ENCODE peak calls at places on chromosome 14, in seven cellular contexts. N, S, G, P, I, X and Y are unnamed samples. For H3K4me1, the result is how much of the 10 kb centered on the place peaks cover.

GRCh38 chr14:75753696-75754095 is 92.7 kb downstream of the TTLL5 start:
- DNase-seq in N (no peak), S (no peak), G (no peak), P (no peak), I (no peak), X (no peak), Y (no peak)

GRCh38 chr14:49892301-49892635 is 614 bp upstream of the ARF6 start:
- DNase-seq in N (no peak), S (peak), G (peak), P (no peak), I (peak), X (peak), Y (no peak)

GRCh38 chr14:87992720-87993484 is at the start of gene GALC:
- DNase-seq in N (peak), S (peak), G (peak), P (peak), I (peak), X (peak), Y (peak)

GRCh38 chr14:88955470-88955869 is 131.0 kb downstream of the TTC8 start:
- DNase-seq in N (no peak), S (no peak), G (no peak), P (no peak), I (no peak), X (no peak), Y (no peak)

GRCh38 chr14:84254205-84254788 is 1275.6 kb upstream of the FLRT2 start:
- DNase-seq in N (no peak), S (no peak), G (peak), P (no peak), I (no peak), X (no peak), Y (no peak)

GRCh38 chr14:90642239-90642717 is 174.0 kb downstream of the TTC7B start:
- DNase-seq in N (no peak), S (peak), G (no peak), P (no peak), I (no peak), X (no peak), Y (no peak)

GRCh38 chr14:39469094-39469710 is 37.0 kb upstream of the FBXO33 start:
- DNase-seq in N (no peak), S (peak), G (no peak), P (no peak), I (no peak), X (no peak), Y (no peak)

GRCh38 chr14:83825836-83826235 is 1704.1 kb upstream of the FLRT2 start:
- DNase-seq in N (no peak), S (no peak), G (no peak), P (no peak), I (no peak), X (no peak), Y (no peak)

GRCh38 chr14:103512701-103513611 is 9.7 kb downstream of the CKB start:
- DNase-seq in N (peak), S (no peak), G (peak), P (peak), I (peak), X (no peak), Y (peak)

GRCh38 chr14:24368562-24369252 is 723 bp downstream of the NFATC4 start:
- DNase-seq in N (peak), S (no peak), G (no peak), P (peak), I (peak), X (no peak), Y (peak)

GRCh38 chr14:27242874-27243273 is 645.0 kb upstream of the NOVA1 start:
- DNase-seq in N (no peak), S (no peak), G (no peak), P (no peak), I (no peak), X (no peak), Y (no peak)

GRCh38 chr14:67673451-67673850 is 981 bp downstream of the VTI1B start:
- DNase-seq in N (no peak), S (no peak), G (no peak), P (no peak), I (no peak), X (no peak), Y (no peak)

GRCh38 chr14:76015668-76016067 is 30.1 kb downstream of the IFT43 start:
- DNase-seq in N (no peak), S (no peak), G (no peak), P (no peak), I (no peak), X (no peak), Y (no peak)

GRCh38 chr14:103008768-103009342 is 48.5 kb downstream of the CDC42BPB start:
- DNase-seq in N (no peak), S (no peak), G (no peak), P (no peak), I (no peak), X (no peak), Y (no peak)

GRCh38 chr14:38065101-38065762 is 142.5 kb upstream of the SSTR1 start:
- DNase-seq in N (no peak), S (no peak), G (no peak), P (no peak), I (no peak), X (no peak), Y (no peak)

GRCh38 chr14:57725399-57726077 is 140.4 kb downstream of the SLC35F4 start:
- DNase-seq in N (no peak), S (peak), G (no peak), P (no peak), I (no peak), X (no peak), Y (no peak)

GRCh38 chr14:90490727-90491050 is 93.9 kb downstream of the CALM1 start:
- DNase-seq in N (no peak), S (no peak), G (no peak), P (no peak), I (no peak), X (no peak), Y (no peak)

GRCh38 chr14:30768791-30769190 is 105.6 kb upstream of the COCH start:
- DNase-seq in N (no peak), S (no peak), G (no peak), P (no peak), I (no peak), X (no peak), Y (no peak)

GRCh38 chr14:61568572-61569011 is 126.7 kb upstream of the HIF1A start:
- DNase-seq in N (no peak), S (no peak), G (no peak), P (peak), I (no peak), X (no peak), Y (peak)

GRCh38 chr14:24150061-24150460 is 2.8 kb downstream of the RNF31 start:
- DNase-seq in N (no peak), S (no peak), G (no peak), P (no peak), I (no peak), X (no peak), Y (peak)

GRCh38 chr14:55915464-55915863 is 202.7 kb upstream of the PELI2 start:
- DNase-seq in N (no peak), S (peak), G (no peak), P (no peak), I (no peak), X (no peak), Y (no peak)

GRCh38 chr14:29310757-29311156 is 544.2 kb downstream of the FOXG1 start:
- DNase-seq in N (no peak), S (no peak), G (no peak), P (no peak), I (no peak), X (no peak), Y (no peak)

GRCh38 chr14:98889107-98889835 is 382.7 kb downstream of the BCL11B start:
- DNase-seq in N (no peak), S (no peak), G (no peak), P (no peak), I (no peak), X (no peak), Y (no peak)

GRCh38 chr14:22319526-22320352 is 269.3 kb downstream of the DAD1 start:
- DNase-seq in N (peak), S (peak), G (peak), P (no peak), I (peak), X (no peak), Y (peak)

GRCh38 chr14:65167072-65167645 is 64.8 kb upstream of the MAX start:
- DNase-seq in N (no peak), S (peak), G (no peak), P (no peak), I (no peak), X (no peak), Y (no peak)

GRCh38 chr14:105690671-105691070 is 164.3 kb downstream of the TMEM121 start:
- DNase-seq in N (no peak), S (no peak), G (no peak), P (no peak), I (no peak), X (no peak), Y (no peak)

GRCh38 chr14:57182760-57183503 is 85.8 kb downstream of the EXOC5 start:
- DNase-seq in N (no peak), S (peak), G (no peak), P (no peak), I (no peak), X (no peak), Y (no peak)

GRCh38 chr14:103382375-103382774 is 2.8 kb upstream of the MARK3 start:
- DNase-seq in N (no peak), S (peak), G (no peak), P (no peak), I (no peak), X (no peak), Y (no peak)

GRCh38 chr14:64801800-64802199 is 77.9 kb downstream of the SPTB start:
- DNase-seq in N (no peak), S (peak), G (no peak), P (no peak), I (no peak), X (no peak), Y (no peak)

GRCh38 chr14:52455291-52456088 is 96.8 kb downstream of the TXNDC16 start:
- DNase-seq in N (no peak), S (no peak), G (no peak), P (no peak), I (no peak), X (no peak), Y (no peak)

GRCh38 chr14:80456200-80456599 is 244.9 kb upstream of the DIO2 start:
- DNase-seq in N (no peak), S (no peak), G (no peak), P (no peak), I (no peak), X (no peak), Y (no peak)

GRCh38 chr14:67665886-67666285 is 8.5 kb downstream of the VTI1B start:
- DNase-seq in N (no peak), S (no peak), G (no peak), P (no peak), I (no peak), X (no peak), Y (no peak)

GRCh38 chr14:77035267-77035666 is 6.8 kb upstream of the IRF2BPL start:
- DNase-seq in N (no peak), S (no peak), G (no peak), P (no peak), I (no peak), X (no peak), Y (no peak)

GRCh38 chr14:77031680-77032482 is 3.4 kb upstream of the IRF2BPL start:
- DNase-seq in N (peak), S (no peak), G (no peak), P (no peak), I (no peak), X (no peak), Y (peak)

GRCh38 chr14:77032854-77033621 is 4.5 kb upstream of the IRF2BPL start:
- DNase-seq in N (peak), S (peak), G (peak), P (peak), I (peak), X (peak), Y (peak)

GRCh38 chr14:77032483-77032853 is 4.0 kb upstream of the IRF2BPL start:
- DNase-seq in N (no peak), S (no peak), G (no peak), P (no peak), I (no peak), X (no peak), Y (no peak)

DNA sequence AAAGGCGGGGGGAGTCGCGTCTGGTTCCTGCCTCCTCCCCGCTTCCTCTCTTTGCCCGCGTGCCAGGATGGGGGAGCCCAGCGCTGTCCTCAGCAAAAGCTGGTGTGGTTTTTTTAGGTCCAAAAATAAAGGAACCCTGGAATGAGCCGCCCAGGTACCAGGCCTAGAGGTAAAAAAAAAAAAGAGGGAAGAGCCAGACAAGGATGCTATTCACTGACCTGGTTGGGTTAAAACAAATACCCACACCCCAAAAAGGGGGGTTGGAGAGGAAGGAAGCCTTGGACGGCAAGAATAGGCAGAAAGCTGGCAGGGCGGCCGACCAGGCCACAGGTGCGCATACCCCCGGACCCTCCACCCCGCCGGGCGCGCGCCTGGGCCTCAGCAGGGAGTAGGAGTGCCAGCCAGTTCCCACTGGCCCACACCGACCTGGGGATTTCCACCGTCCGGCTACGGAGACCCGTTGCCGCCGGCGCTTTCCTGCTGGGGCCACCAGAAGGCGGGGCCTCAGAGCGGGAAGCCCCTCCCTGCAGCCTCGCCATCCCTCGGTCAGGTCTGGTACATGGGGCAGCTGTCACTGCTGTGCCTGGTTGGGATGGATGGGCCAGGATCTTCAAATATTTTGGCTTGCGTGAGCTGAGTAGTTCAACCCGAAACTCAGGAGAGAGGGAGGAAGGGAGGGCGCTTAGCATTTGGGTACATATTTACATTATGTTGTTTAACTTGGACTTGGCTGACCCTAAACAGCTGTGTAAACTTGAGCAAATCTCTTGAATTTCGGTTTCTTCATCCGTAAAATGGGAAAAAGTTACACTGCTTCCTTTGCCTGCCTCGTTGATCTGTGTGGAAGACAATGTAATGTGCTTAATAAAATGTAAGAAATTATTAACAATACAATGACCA is 5.4 kb upstream of the IRF2BPL start:
- DNase-seq in N (peak), S (peak), G (peak), P (peak), I (peak), X (no peak), Y (peak)
- TF ChIP-seq POLR2A in N (peak), S (peak), G (peak), P (no peak), I (peak), X (peak), Y (peak)

GRCh38 chr14:69664865-69665526 is 53.6 kb downstream of the SUSD6 start:
- DNase-seq in N (no peak), S (no peak), G (no peak), P (no peak), I (no peak), X (no peak), Y (no peak)
- H3K4me1 ChIP-seq in N (under half), S (half or more), G (under half), P (half or more), I (under half), X (half or more), Y (half or more)

DNA sequence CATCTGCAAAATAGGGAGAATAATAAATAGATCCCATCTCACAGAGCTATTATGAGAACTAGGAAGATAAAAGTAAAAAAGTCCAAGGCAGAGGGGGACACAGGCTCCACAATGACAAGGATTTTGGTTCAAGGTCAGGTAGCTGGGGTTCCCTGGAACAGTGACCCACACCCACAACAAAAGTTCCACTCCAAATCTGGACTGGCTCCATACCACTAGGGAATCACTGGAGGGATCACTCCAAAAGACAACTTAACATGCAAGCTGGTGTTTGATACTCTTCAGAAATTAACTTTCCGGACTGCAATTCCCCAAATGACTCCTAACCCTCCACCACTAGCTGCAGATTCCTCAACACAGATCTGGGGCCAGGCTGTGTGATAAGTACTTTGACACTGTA is 54.9 kb downstream of the ITPK1 start:
- DNase-seq in N (no peak), S (no peak), G (no peak), P (no peak), I (no peak), X (no peak), Y (no peak)
- H3K4me3 ChIP-seq in N (no peak), S (no peak), G (no peak), P (no peak), I (no peak), X (no peak), Y (no peak)

DNA sequence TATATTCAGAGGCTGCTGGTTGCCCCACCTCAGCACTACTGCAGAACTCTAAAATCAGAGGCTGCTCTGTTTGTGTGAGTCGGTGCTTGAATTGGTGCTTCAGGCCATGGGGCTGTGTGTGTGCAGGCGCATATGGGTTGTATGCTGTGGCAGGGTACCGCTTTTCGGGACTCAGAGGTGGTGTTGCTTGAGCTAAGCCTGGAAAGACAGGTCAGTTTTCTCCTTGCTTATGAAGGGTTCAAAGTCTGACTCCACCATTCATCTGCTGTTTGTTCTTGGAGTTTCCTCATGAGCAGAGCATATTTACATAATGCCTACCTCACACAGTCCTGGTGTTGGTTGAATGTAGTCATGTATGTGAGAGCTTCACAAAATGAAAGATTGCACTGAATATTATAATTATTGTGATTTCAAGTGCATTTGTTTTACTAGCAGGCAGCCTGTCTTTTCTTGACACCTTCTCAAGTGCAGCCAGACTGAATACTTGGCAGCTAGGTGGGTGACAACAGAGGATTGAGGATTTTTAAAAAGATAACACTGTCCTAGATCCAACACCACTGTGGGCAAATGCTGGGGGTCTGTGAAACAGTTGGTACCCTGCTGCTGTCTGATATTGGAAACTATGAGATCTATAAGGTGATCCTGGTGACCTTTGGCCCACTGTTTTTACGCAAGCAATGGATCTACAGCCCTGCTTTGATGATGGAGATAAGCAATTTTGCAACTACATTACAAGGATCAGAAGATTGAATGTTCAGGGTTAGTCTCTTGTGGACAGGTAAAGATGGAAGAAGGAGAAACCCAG is 1.0 kb upstream of the ANG start:
- DNase-seq in N (no peak), S (peak), G (no peak), P (no peak), I (no peak), X (no peak), Y (no peak)
- TF ChIP-seq POLR2A in N (no peak), S (no peak), G (no peak), P (no peak), I (no peak), X (no peak), Y (no peak)

DNA sequence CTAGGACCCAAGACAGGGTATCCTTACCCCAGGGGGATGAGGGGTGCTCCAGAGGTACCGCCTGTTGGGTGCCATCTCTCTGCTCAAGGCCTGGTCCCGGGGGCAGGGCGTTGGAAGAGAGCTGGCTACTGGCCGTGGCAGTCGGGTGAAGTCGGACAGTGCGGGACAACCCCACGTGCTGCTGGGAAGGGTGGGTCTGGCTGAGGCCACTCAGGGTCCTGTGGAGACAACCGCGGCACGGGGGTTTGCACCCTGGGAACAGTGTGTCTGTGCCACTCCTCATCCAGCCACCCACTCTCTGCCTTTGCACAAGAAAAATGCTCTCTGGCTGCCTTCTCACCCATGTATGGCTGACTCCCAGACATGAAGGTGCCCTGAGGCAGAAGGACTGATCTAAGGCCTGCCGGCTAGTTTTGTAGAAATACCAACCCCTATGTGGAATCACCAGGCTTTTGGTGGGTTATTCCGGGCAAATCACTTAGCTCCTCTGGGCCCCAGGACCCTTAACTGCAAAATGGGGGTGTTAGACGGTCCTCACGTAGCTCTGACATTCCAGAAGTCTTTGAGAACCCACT is 56.5 kb downstream of the LTBP2 start:
- DNase-seq in N (no peak), S (no peak), G (no peak), P (peak), I (no peak), X (no peak), Y (no peak)
- H3K4me1 ChIP-seq in N (under half), S (under half), G (under half), P (under half), I (under half), X (under half), Y (under half)

DNA sequence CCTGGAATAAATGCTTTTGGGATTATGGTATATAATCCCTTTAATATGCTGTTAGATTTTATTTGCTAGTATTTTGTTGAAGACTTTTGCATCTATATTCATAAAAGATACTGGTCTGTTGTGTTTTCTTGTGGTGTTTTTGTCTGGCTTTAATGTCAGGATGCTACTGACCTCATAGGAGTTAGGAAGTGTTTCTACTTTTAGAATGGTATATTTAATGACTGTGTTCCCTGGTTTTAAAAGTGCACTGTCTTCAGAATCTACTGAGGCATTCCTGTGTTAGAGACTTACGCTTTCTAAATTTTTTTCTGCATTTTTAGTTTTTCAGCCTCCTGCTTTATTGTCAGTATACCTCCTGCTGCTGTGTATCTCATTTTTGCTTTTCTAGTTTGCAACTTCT is 51.6 kb downstream of the ARHGAP5 start:
- DNase-seq in N (no peak), S (no peak), G (no peak), P (no peak), I (no peak), X (no peak), Y (no peak)
- H3K4me3 ChIP-seq in N (no peak), S (peak), G (no peak), P (no peak), I (no peak), X (no peak), Y (no peak)